ENCODE peak calls at places on chromosomes 3 and 15, in nine cellular contexts. M is CD4-positive, alpha-beta T cell; B is PC-3; F is brain microvascular endothelial cell; L is stomach; R is nephron progenitor cell; J is neural progenitor cell; W is H9; S is heart right ventricle. H is an unnamed sample.

GRCh38 chr3:31356941-31357340 is 175.8 kb upstream of the STT3B start:
- DNase-seq in L (no peak), J (no peak), S (no peak), W (peak; percentile 49), F (no peak), B (peak; percentile 31), M (no peak), R (no peak), H (no peak)

GRCh38 chr15:101672298-101672697 is 20.1 kb upstream of the TM2D3 start:
- DNase-seq in W (peak; percentile 46), F (no peak), J (peak; percentile 19), L (no peak), S (no peak), B (no peak), M (no peak), R (no peak), H (no peak)

GRCh38 chr15:75758071-75758872 is 45.6 kb upstream of the CSPG4 start:
- DNase-seq in F (peak; percentile 80), M (peak; percentile 60), L (peak; percentile 90), S (peak; percentile 88), R (peak; percentile 84), B (peak; percentile 64), J (peak; percentile 95), W (peak; percentile 95), H (peak; percentile 93)

GRCh38 chr3:69200384-69201068 is 78.1 kb upstream of the LMOD3 start:
- DNase-seq in W (no peak), S (no peak), J (peak; percentile 31), L (peak; percentile 73), R (peak; percentile 33), M (no peak), F (peak; percentile 58), B (peak; percentile 83), H (peak; percentile 61)

GRCh38 chr3:137035631-137036030 is 77.8 kb downstream of the IL20RB start:
- DNase-seq in M (no peak), B (peak; percentile 45), W (peak; percentile 70), L (no peak), S (no peak), F (peak; percentile 22), J (peak; percentile 48), R (no peak), H (no peak)

GRCh38 chr3:104763007-104763406 is 603.7 kb upstream of the ALCAM start:
- DNase-seq in L (no peak), F (peak; percentile 42), S (no peak), B (peak; percentile 17), W (no peak), R (no peak), J (no peak), M (no peak), H (no peak)

GRCh38 chr3:194312743-194313281 is 38.3 kb downstream of the CPN2 start:
- DNase-seq in B (peak; percentile 83), J (peak; percentile 55), S (peak; percentile 42), F (no peak), M (peak; percentile 29), W (no peak), R (no peak), L (no peak), H (no peak)

GRCh38 chr3:185677146-185677829 is 91.2 kb downstream of the SENP2 start:
- DNase-seq in J (peak; percentile 73), S (no peak), R (no peak), F (peak; percentile 77), L (no peak), M (no peak), B (peak; percentile 98), W (no peak), H (peak; percentile 73)

GRCh38 chr3:64895095-64895494 is 207.3 kb upstream of the ADAMTS9 start:
- DNase-seq in B (no peak), S (no peak), W (no peak), R (no peak), J (no peak), L (no peak), F (no peak), M (no peak), H (no peak)

GRCh38 chr3:78139166-78139565 is 1099.3 kb downstream of the ROBO2 start:
- DNase-seq in F (peak; percentile 45), M (no peak), L (no peak), J (no peak), S (no peak), W (no peak), B (peak; percentile 83), R (no peak), H (no peak)

GRCh38 chr3:12486916-12487315 is 2.6 kb downstream of the TSEN2 start:
- DNase-seq in R (no peak), M (no peak), S (no peak), F (no peak), W (no peak), J (no peak), L (no peak), B (no peak), H (no peak)

GRCh38 chr15:85551221-85551832 is 170.9 kb downstream of the AKAP13 start:
- DNase-seq in W (no peak), M (no peak), R (no peak), B (no peak), J (no peak), S (no peak), L (no peak), F (no peak), H (no peak)

GRCh38 chr3:39202094-39202493 is 9.7 kb upstream of the XIRP1 start:
- DNase-seq in F (no peak), L (no peak), J (no peak), B (no peak), W (no peak), R (no peak), S (no peak), M (no peak), H (no peak)

GRCh38 chr3:194275721-194276120 is 75.4 kb downstream of the CPN2 start:
- DNase-seq in J (no peak), R (no peak), S (no peak), B (peak; percentile 15), M (peak; percentile 8), F (no peak), L (no peak), W (peak; percentile 41), H (no peak)

GRCh38 chr3:110526732-110527727 is 544.6 kb upstream of the NECTIN3 start:
- DNase-seq in J (peak; percentile 10), R (no peak), B (peak; percentile 92), F (peak; percentile 94), M (no peak), W (no peak), S (no peak), L (no peak), H (peak; percentile 72)

GRCh38 chr15:71651750-71652186 is 158.6 kb upstream of the NR2E3 start:
- DNase-seq in J (peak; percentile 74), M (no peak), W (peak; percentile 69), L (peak; percentile 50), F (peak; percentile 17), R (peak; percentile 24), B (peak; percentile 75), S (no peak), H (peak; percentile 62)

GRCh38 chr3:161500057-161500836 is 3.6 kb downstream of the OTOL1 start:
- DNase-seq in L (no peak), M (no peak), B (peak; percentile 51), S (no peak), W (no peak), J (no peak), R (no peak), F (no peak), H (peak; percentile 17)

GRCh38 chr3:136946978-136947377 is 10.8 kb upstream of the IL20RB start:
- DNase-seq in S (no peak), J (no peak), R (no peak), L (no peak), W (no peak), M (no peak), F (no peak), B (no peak), H (no peak)

GRCh38 chr3:187125319-187126031 is 13.8 kb downstream of the RPL39L start:
- DNase-seq in R (no peak), W (no peak), B (no peak), L (no peak), J (no peak), S (no peak), F (no peak), M (no peak), H (no peak)

DNA sequence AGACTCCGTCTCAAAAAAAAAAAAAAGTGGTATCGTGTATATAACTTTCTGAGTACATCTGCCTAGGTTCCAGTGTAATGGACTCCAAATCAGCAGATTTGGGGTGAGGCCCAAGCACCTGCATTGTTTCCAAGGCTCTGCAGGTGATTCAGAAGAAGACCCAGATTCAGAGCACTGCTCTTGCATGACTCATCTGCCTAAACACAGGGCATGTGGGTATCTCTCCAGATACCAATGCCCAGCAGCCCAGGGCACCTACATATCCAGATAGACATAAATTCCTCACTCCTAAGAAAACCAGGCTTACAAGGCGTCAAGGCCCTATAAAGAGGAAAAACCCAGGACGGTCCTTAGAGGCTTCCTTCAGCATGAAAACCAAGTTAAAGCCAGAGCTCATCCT is 24.3 kb downstream of the NDUFAF1 start:
- DNase-seq in M (no peak), L (no peak), F (no peak), B (peak; percentile 40), W (no peak), R (no peak), S (no peak), J (no peak), H (peak; percentile 15)
- TF ChIP-seq CTCF in M (no peak), L (no peak), F (no peak), B (no peak), W (no peak), R (no peak), S (no peak), J (no peak), H (no peak)

DNA sequence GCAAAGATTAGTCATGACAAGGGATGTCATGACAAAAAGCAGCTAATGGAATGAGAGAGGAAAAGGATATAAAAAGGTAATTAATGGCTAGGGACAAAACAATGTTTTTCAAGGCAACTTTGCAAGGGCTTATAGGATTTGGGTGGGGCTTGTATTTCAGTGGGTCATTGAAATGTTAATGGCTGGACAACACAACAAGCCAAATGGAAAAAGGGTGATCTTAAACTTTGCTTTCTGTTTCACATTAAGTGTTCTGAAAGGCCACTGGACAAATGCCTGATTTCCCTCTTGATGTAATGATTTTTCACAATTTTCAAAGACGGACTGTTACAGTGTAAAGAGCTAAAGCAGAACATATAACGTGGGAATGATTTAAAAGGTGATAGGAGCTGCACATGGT is 345.0 kb downstream of the TUSC7 start:
- DNase-seq in J (peak; percentile 24), W (no peak), F (no peak), S (no peak), B (no peak), M (no peak), R (no peak), L (no peak), H (no peak)
- TF ChIP-seq CTCF in J (no peak), W (no peak), F (no peak), S (no peak), B (no peak), M (no peak), R (no peak), L (no peak), H (no peak)

GRCh38 chr15:40593588-40594428 is at the start of gene KNL1:
- DNase-seq in F (peak; percentile 92), S (peak; percentile 85), B (peak; percentile 97), J (peak; percentile 94), L (peak; percentile 92), M (peak; percentile 88), R (peak; percentile 88), W (peak; percentile 91), H (peak; percentile 96)
- TF ChIP-seq CTCF in F (no peak), S (no peak), B (no peak), J (no peak), L (no peak), M (no peak), R (no peak), W (no peak), H (no peak)

DNA sequence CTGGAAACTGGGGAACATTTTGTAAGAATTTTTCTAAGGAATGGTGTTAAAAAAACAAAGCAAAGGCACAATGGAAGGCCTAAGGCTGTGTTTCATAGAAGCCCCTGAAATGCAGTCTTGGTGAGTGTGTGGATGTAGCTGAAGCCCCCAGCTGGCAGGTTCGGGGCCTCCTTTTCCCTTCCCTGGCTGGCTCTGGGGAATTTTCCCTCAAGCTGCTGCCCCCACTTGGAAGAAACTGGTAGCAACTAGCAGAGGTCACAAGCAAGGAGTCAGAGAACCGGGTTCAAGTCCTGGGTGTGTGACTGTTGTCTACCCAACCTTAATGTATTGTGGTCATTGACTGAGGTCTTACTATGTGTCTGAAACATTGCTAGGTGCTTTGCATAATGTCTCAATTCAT is 85.3 kb upstream of the MYZAP start:
- DNase-seq in J (peak; percentile 50), L (no peak), S (no peak), R (no peak), M (no peak), F (no peak), W (peak; percentile 64), B (no peak), H (no peak)
- TF ChIP-seq CTCF in J (peak; percentile 46), L (no peak), S (no peak), R (no peak), M (no peak), F (peak; percentile 51), W (peak; percentile 62), B (peak; percentile 39), H (no peak)